ENCODE peak calls at places on chromosome 1, in five cellular contexts. One of them, this sample, is unnamed.

GRCh38 chr1:153799016-153799415 is 23.8 kb downstream of the SLC27A3 start:
- DNase-seq in colonic mucosa: no peak
- DNase-seq in HT1080: no peak
- DNase-seq in iPS-NIHi11: no peak
- DNase-seq in stimulated activated CD8-positive, alpha-beta memory T cell treated with anti-CD3 and anti-CD28 coated beads, Interleukin-15, amount 100 ng/mL, for 4 hours: no peak
- DNase-seq in this sample: no peak

GRCh38 chr1:80059940-80060339 is 1053.4 kb upstream of the ADGRL4 start:
- DNase-seq in colonic mucosa: no peak
- DNase-seq in iPS-NIHi11: no peak
- DNase-seq in HT1080: peak; percentile 68
- DNase-seq in stimulated activated CD8-positive, alpha-beta memory T cell treated with anti-CD3 and anti-CD28 coated beads, Interleukin-15, amount 100 ng/mL, for 4 hours: no peak
- DNase-seq in this sample: peak; percentile 33

GRCh38 chr1:28456078-28456477 is 49.8 kb upstream of the RCC1 start:
- DNase-seq in HT1080: peak; percentile 84
- DNase-seq in colonic mucosa: no peak
- DNase-seq in stimulated activated CD8-positive, alpha-beta memory T cell treated with anti-CD3 and anti-CD28 coated beads, Interleukin-15, amount 100 ng/mL, for 4 hours: no peak
- DNase-seq in iPS-NIHi11: no peak
- DNase-seq in this sample: peak; percentile 42

GRCh38 chr1:109705411-109705810 is 6.6 kb upstream of the GSTM5 start:
- DNase-seq in iPS-NIHi11: no peak
- DNase-seq in stimulated activated CD8-positive, alpha-beta memory T cell treated with anti-CD3 and anti-CD28 coated beads, Interleukin-15, amount 100 ng/mL, for 4 hours: no peak
- DNase-seq in HT1080: no peak
- DNase-seq in colonic mucosa: no peak
- DNase-seq in this sample: no peak

GRCh38 chr1:116855220-116855619 is 54.5 kb upstream of the PTGFRN start:
- DNase-seq in HT1080: no peak
- DNase-seq in iPS-NIHi11: no peak
- DNase-seq in colonic mucosa: peak; percentile 49
- DNase-seq in stimulated activated CD8-positive, alpha-beta memory T cell treated with anti-CD3 and anti-CD28 coated beads, Interleukin-15, amount 100 ng/mL, for 4 hours: no peak
- DNase-seq in this sample: peak; percentile 43

GRCh38 chr1:23400324-23401110 is 24.0 kb downstream of the TCEA3 start:
- DNase-seq in stimulated activated CD8-positive, alpha-beta memory T cell treated with anti-CD3 and anti-CD28 coated beads, Interleukin-15, amount 100 ng/mL, for 4 hours: no peak
- DNase-seq in iPS-NIHi11: no peak
- DNase-seq in colonic mucosa: no peak
- DNase-seq in HT1080: no peak
- DNase-seq in this sample: no peak

GRCh38 chr1:8027748-8028631 is 1.9 kb upstream of the ERRFI1 start:
- DNase-seq in stimulated activated CD8-positive, alpha-beta memory T cell treated with anti-CD3 and anti-CD28 coated beads, Interleukin-15, amount 100 ng/mL, for 4 hours: no peak
- DNase-seq in colonic mucosa: peak; percentile 38
- DNase-seq in HT1080: peak; percentile 92
- DNase-seq in iPS-NIHi11: no peak
- DNase-seq in this sample: peak; percentile 62

GRCh38 chr1:44090409-44091252 is 28.0 kb upstream of the KLF17 start:
- DNase-seq in HT1080: no peak
- DNase-seq in stimulated activated CD8-positive, alpha-beta memory T cell treated with anti-CD3 and anti-CD28 coated beads, Interleukin-15, amount 100 ng/mL, for 4 hours: no peak
- DNase-seq in colonic mucosa: no peak
- DNase-seq in iPS-NIHi11: no peak
- DNase-seq in this sample: no peak

GRCh38 chr1:155970531-155971167 is 7.7 kb downstream of the ARHGEF2 start:
- DNase-seq in colonic mucosa: peak; percentile 69
- DNase-seq in iPS-NIHi11: no peak
- DNase-seq in HT1080: peak; percentile 89
- DNase-seq in stimulated activated CD8-positive, alpha-beta memory T cell treated with anti-CD3 and anti-CD28 coated beads, Interleukin-15, amount 100 ng/mL, for 4 hours: no peak
- DNase-seq in this sample: peak; percentile 93

GRCh38 chr1:98260421-98260820 is 339.6 kb upstream of the DPYD start:
- DNase-seq in HT1080: no peak
- DNase-seq in iPS-NIHi11: no peak
- DNase-seq in colonic mucosa: no peak
- DNase-seq in stimulated activated CD8-positive, alpha-beta memory T cell treated with anti-CD3 and anti-CD28 coated beads, Interleukin-15, amount 100 ng/mL, for 4 hours: no peak
- DNase-seq in this sample: no peak

GRCh38 chr1:44847786-44848185 is 4.7 kb upstream of the PTCH2 start:
- DNase-seq in stimulated activated CD8-positive, alpha-beta memory T cell treated with anti-CD3 and anti-CD28 coated beads, Interleukin-15, amount 100 ng/mL, for 4 hours: no peak
- DNase-seq in iPS-NIHi11: no peak
- DNase-seq in colonic mucosa: no peak
- DNase-seq in HT1080: no peak
- DNase-seq in this sample: no peak

GRCh38 chr1:24699628-24700027 is 45.6 kb upstream of the CLIC4 start:
- DNase-seq in iPS-NIHi11: no peak
- DNase-seq in colonic mucosa: no peak
- DNase-seq in stimulated activated CD8-positive, alpha-beta memory T cell treated with anti-CD3 and anti-CD28 coated beads, Interleukin-15, amount 100 ng/mL, for 4 hours: no peak
- DNase-seq in HT1080: peak; percentile 48
- DNase-seq in this sample: no peak

GRCh38 chr1:53413175-53414001 is 45.8 kb upstream of the DMRTB1 start:
- DNase-seq in iPS-NIHi11: no peak
- DNase-seq in colonic mucosa: no peak
- DNase-seq in HT1080: peak; percentile 94
- DNase-seq in stimulated activated CD8-positive, alpha-beta memory T cell treated with anti-CD3 and anti-CD28 coated beads, Interleukin-15, amount 100 ng/mL, for 4 hours: peak; percentile 27
- DNase-seq in this sample: peak; percentile 90

GRCh38 chr1:31441970-31442647 is 29.1 kb downstream of the SERINC2 start:
- DNase-seq in colonic mucosa: no peak
- DNase-seq in iPS-NIHi11: no peak
- DNase-seq in stimulated activated CD8-positive, alpha-beta memory T cell treated with anti-CD3 and anti-CD28 coated beads, Interleukin-15, amount 100 ng/mL, for 4 hours: no peak
- DNase-seq in HT1080: no peak
- DNase-seq in this sample: no peak

GRCh38 chr1:39081266-39082139 is 55.4 kb downstream of the NDUFS5 start:
- DNase-seq in stimulated activated CD8-positive, alpha-beta memory T cell treated with anti-CD3 and anti-CD28 coated beads, Interleukin-15, amount 100 ng/mL, for 4 hours: no peak
- DNase-seq in colonic mucosa: no peak
- DNase-seq in HT1080: no peak
- DNase-seq in iPS-NIHi11: peak; percentile 72
- DNase-seq in this sample: no peak

GRCh38 chr1:182377175-182377574 is 14.4 kb downstream of the GLUL start:
- DNase-seq in HT1080: no peak
- DNase-seq in stimulated activated CD8-positive, alpha-beta memory T cell treated with anti-CD3 and anti-CD28 coated beads, Interleukin-15, amount 100 ng/mL, for 4 hours: no peak
- DNase-seq in colonic mucosa: no peak
- DNase-seq in iPS-NIHi11: no peak
- DNase-seq in this sample: no peak

GRCh38 chr1:115669002-115669673 is 27.4 kb downstream of the VANGL1 start:
- DNase-seq in stimulated activated CD8-positive, alpha-beta memory T cell treated with anti-CD3 and anti-CD28 coated beads, Interleukin-15, amount 100 ng/mL, for 4 hours: no peak
- DNase-seq in iPS-NIHi11: no peak
- DNase-seq in colonic mucosa: no peak
- DNase-seq in HT1080: peak; percentile 95
- DNase-seq in this sample: peak; percentile 94

GRCh38 chr1:41418868-41419583 is 57.8 kb downstream of the FOXO6 start:
- DNase-seq in colonic mucosa: peak; percentile 85
- DNase-seq in iPS-NIHi11: peak; percentile 73
- DNase-seq in stimulated activated CD8-positive, alpha-beta memory T cell treated with anti-CD3 and anti-CD28 coated beads, Interleukin-15, amount 100 ng/mL, for 4 hours: no peak
- DNase-seq in HT1080: peak; percentile 90
- DNase-seq in this sample: peak; percentile 89

This sample was measured in A172.